ENCODE peak calls at places on chromosomes 6 and 20, in seven cellular contexts. K is esophagus squamous epithelium, T is GM23338, L is upper lobe of right lung, Q is lower lobe of right lung, V is small intestine, U is stomach. F is an unnamed sample. For H3K4me1, the result is how much of the 10 kb centered on the place peaks cover.

GRCh38 chr6:114064862-114065261 is 93.9 kb upstream of the HDAC2 start:
- DNase-seq in V (no peak), Q (no peak), L (no peak), T (no peak), K (no peak), U (no peak), F (no peak)

GRCh38 chr6:44967481-44967880 is 360.6 kb upstream of the RUNX2 start:
- DNase-seq in T (no peak), U (no peak), Q (no peak), V (no peak), K (no peak), L (no peak), F (no peak)

GRCh38 chr20:63064310-63064709 is 57.5 kb upstream of the BHLHE23 start:
- DNase-seq in Q (peak), T (no peak), V (no peak), L (peak), U (no peak), K (no peak), F (no peak)

GRCh38 chr6:39100358-39100757 is 14.6 kb downstream of the SAYSD1 start:
- DNase-seq in U (no peak), Q (no peak), T (no peak), K (no peak), L (no peak), V (no peak), F (no peak)

GRCh38 chr6:144660545-144660944 is 375.4 kb downstream of the UTRN start:
- DNase-seq in Q (no peak), L (no peak), T (no peak), K (no peak), V (no peak), U (no peak), F (no peak)

GRCh38 chr20:1190847-1191246 is 6.1 kb upstream of the TMEM74B start:
- DNase-seq in V (no peak), U (no peak), Q (no peak), K (no peak), L (no peak), T (no peak), F (no peak)

GRCh38 chr6:7392402-7392801 is 2.8 kb downstream of the RIOK1 start:
- DNase-seq in Q (no peak), U (no peak), K (no peak), T (no peak), L (no peak), V (peak), F (no peak)

GRCh38 chr20:11170565-11170964 is 496.8 kb upstream of the JAG1 start:
- DNase-seq in U (no peak), V (no peak), T (peak), K (no peak), L (no peak), Q (no peak), F (no peak)

GRCh38 chr6:158808918-158809678 is 10.1 kb downstream of the EZR start:
- DNase-seq in K (no peak), V (no peak), U (peak), T (no peak), L (no peak), Q (no peak), F (peak)
- H3K4me1 ChIP-seq in K (half or more), V (under half), U (half or more), T (half or more), L (half or more), Q (half or more), F (half or more)

GRCh38 chr6:37014667-37015066 is 9.2 kb downstream of the FGD2 start:
- DNase-seq in V (no peak), K (no peak), Q (no peak), T (no peak), L (no peak), U (no peak), F (no peak)
- H3K27ac ChIP-seq in V (no peak), K (no peak), Q (no peak), T (no peak), L (no peak), U (no peak), F (no peak)

GRCh38 chr6:35298625-35299140 is 1.1 kb downstream of the DEF6 start:
- DNase-seq in L (no peak), Q (no peak), K (no peak), V (no peak), U (no peak), T (no peak), F (no peak)

GRCh38 chr6:35302604-35303218 is 5.1 kb downstream of the DEF6 start:
- DNase-seq in L (no peak), T (peak), K (peak), Q (peak), V (peak), U (peak), F (peak)

GRCh38 chr6:35297541-35298481 is at the start of gene DEF6:
- DNase-seq in T (peak), U (peak), L (peak), Q (peak), K (peak), V (peak), F (peak)

GRCh38 chr6:35299674-35300073 is 2.1 kb downstream of the DEF6 start:
- DNase-seq in U (no peak), Q (peak), K (no peak), L (no peak), V (peak), T (no peak), F (peak)

GRCh38 chr6:35300848-35301247 is 3.2 kb downstream of the DEF6 start:
- DNase-seq in U (no peak), L (no peak), T (no peak), V (no peak), Q (no peak), K (no peak), F (peak)
- H3K4me1 ChIP-seq in U (under half), L (under half), T (under half), V (under half), Q (half or more), K (half or more), F (under half)

DNA sequence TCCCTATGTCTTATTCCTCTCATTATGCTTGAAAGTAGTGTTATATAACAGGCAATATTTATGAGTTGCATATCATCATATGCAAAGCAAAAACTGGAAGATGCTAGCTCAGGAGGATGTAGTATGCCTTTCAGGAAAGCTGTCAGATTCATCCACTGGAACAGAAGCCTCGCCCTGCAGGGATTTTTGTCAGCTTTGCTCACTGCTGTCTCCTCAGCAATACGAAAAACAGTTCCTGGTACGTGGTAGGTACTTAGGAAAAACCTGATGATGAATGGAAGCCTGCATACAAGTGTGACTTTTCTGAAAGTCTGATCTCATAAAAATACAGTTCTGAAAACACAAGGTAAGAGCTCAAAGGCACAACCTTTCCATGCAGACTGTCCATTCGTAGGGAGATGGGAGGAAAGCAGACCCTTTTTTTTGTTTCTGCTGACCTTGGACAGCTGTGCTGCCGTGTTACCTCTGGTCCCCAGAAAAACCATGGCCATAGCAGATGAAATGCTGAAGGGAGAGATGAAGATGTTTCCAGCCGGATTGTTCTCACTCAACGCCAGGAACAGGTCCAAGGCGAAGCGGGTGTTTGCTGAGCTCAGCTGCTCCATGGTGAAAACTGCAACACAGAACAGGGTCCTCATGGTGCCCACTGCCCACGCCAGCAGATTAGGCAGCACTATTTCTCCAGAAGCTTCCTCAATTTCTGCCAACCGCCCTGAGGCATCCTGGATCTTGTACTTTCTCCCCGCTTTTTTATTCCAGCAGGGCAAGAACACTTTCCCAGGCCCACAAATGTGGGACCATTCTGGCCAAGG is 1.5 kb downstream of the SERPINB1 start:
- DNase-seq in L (no peak), Q (no peak), T (no peak), U (no peak), V (no peak), K (no peak), F (no peak)
- H3K27ac ChIP-seq in L (peak), Q (peak), T (peak), U (peak), V (peak), K (peak), F (peak)

GRCh38 chr20:17651761-17652388 is 30.2 kb downstream of the RRBP1 start:
- DNase-seq in L (peak), K (no peak), U (peak), T (no peak), V (no peak), Q (no peak), F (peak)
- H3K4me1 ChIP-seq in L (half or more), K (half or more), U (half or more), T (under half), V (under half), Q (half or more), F (half or more)

DNA sequence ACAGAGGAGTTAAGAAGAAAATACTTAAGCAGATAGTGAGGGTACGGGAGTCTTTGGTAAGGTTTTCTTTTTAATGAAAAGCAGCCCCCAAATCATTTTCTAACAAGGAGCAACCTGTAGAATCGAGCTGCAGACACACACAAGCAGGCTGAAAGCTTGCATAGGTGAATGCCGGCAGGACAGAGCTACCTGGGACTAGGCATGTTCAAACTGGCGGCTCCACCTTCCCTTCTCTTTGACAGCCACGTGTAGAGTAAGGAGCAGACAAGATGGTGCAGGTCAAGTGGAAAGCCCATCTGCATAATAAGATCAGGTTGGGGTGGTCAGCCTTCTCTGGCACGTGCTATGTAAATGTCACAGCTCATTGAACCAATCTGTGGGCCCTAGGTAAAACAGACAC is 1292.4 kb downstream of the EPHA7 start:
- DNase-seq in Q (no peak), U (no peak), K (no peak), T (no peak), L (no peak), V (no peak), F (no peak)
- H3K27ac ChIP-seq in Q (no peak), U (no peak), K (no peak), T (no peak), L (no peak), V (no peak), F (no peak)

DNA sequence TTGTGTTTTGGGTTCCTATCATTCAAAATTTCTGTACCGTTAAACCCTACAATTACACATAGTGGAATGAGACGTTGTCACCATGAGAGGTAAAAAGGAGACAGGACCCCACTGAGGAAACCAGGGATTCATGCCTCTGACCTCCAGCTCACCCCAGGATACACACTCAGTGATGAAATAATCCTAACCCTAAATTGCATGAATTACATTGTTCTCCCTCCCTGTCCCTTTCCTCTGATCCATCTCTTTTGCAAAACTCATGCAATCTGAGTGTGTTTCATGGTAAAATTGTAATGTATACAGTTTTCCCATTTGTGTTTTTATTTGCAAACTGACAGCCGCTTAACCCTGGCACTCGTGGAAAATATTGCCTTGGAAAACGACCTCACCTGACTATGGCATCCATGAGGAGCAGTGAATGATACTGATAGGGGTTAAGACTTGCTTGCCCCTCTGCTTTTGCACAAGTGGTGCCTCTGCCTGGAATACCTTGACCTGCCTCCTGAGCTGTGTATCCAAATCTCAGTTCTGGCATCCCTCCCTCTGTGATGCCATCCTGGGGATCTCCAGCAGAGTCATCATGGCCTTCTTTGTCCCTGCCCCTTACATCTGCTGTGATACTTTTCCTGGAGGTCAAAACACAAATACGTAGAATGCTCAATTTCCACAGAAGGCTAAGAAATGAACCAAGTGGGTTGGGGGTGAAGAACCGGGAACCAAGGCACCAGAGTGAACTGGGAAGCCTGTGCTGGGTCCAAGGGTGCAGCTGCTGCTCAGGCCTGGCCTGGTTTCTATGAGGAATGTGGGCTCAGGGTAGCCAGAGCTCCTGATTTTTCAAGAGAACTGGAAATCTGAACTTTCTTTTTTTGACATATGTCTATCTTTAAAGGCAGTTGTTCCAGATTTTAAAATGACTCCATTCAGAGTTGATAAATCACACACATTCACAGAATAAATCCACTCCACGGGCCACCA is 211.6 kb upstream of the ZNF217 start:
- DNase-seq in Q (no peak), L (no peak), K (no peak), V (no peak), U (no peak), T (no peak), F (no peak)
- H3K4me1 ChIP-seq in Q (under half), L (under half), K (half or more), V (under half), U (under half), T (under half), F (under half)

GRCh38 chr6:21560249-21560648 is 33.3 kb upstream of the SOX4 start:
- DNase-seq in L (no peak), Q (no peak), K (no peak), V (no peak), U (no peak), T (no peak), F (no peak)
- H3K27ac ChIP-seq in L (no peak), Q (no peak), K (no peak), V (no peak), U (no peak), T (no peak), F (no peak)

F was measured in Peyer's patch.